ENCODE peak calls at places on chromosome 22, in five cellular contexts. One of them, this sample, is unnamed.
A peak's percentile ranks its signal among the peaks of the same experiment; 100 is the strongest.

GRCh38 chr22:17784776-17785175 is 10.5 kb upstream of the BID start:
- DNase-seq in fibroblast of lung: no peak
- DNase-seq in PC-3: no peak
- DNase-seq in HAP-1: no peak
- DNase-seq in body of pancreas: no peak
- DNase-seq in this sample: no peak

GRCh38 chr22:17104336-17104935 is 16.7 kb downstream of the TMEM121B start:
- DNase-seq in PC-3: no peak
- DNase-seq in fibroblast of lung: no peak
- DNase-seq in HAP-1: no peak
- DNase-seq in body of pancreas: no peak
- DNase-seq in this sample: no peak

GRCh38 chr22:37079668-37080171 is 28.2 kb downstream of the KCTD17 start:
- DNase-seq in HAP-1: no peak
- DNase-seq in body of pancreas: no peak
- DNase-seq in fibroblast of lung: peak; percentile 9
- DNase-seq in PC-3: no peak
- DNase-seq in this sample: no peak

GRCh38 chr22:43000441-43001175 is 14.3 kb downstream of the PACSIN2 start:
- DNase-seq in fibroblast of lung: peak; percentile 37
- DNase-seq in HAP-1: peak; percentile 31
- DNase-seq in PC-3: peak; percentile 17
- DNase-seq in body of pancreas: no peak
- DNase-seq in this sample: no peak

GRCh38 chr22:19450363-19451175 is 3.1 kb upstream of the C22orf39 start:
- DNase-seq in body of pancreas: no peak
- DNase-seq in HAP-1: no peak
- DNase-seq in PC-3: no peak
- DNase-seq in fibroblast of lung: no peak
- DNase-seq in this sample: no peak

GRCh38 chr22:29636751-29637150 is 33.3 kb downstream of the NF2 start:
- DNase-seq in body of pancreas: no peak
- DNase-seq in fibroblast of lung: no peak
- DNase-seq in PC-3: no peak
- DNase-seq in HAP-1: no peak
- DNase-seq in this sample: no peak

GRCh38 chr22:29457730-29458129 is 19.3 kb downstream of the RFPL1 start:
- DNase-seq in fibroblast of lung: peak; percentile 18
- DNase-seq in PC-3: peak; percentile 50
- DNase-seq in HAP-1: peak; percentile 72
- DNase-seq in body of pancreas: peak; percentile 16
- DNase-seq in this sample: peak; percentile 90

GRCh38 chr22:31639640-31640039 is 22.4 kb downstream of the PISD start:
- DNase-seq in HAP-1: no peak
- DNase-seq in fibroblast of lung: no peak
- DNase-seq in PC-3: peak; percentile 38
- DNase-seq in body of pancreas: no peak
- DNase-seq in this sample: no peak

GRCh38 chr22:39472570-39473556 is 16.1 kb downstream of the MGAT3 start:
- DNase-seq in body of pancreas: peak; percentile 53
- DNase-seq in PC-3: no peak
- DNase-seq in fibroblast of lung: no peak
- DNase-seq in HAP-1: no peak
- DNase-seq in this sample: no peak

GRCh38 chr22:44358723-44359440 is 46.1 kb upstream of the SHISAL1 start:
- DNase-seq in body of pancreas: peak; percentile 2
- DNase-seq in HAP-1: no peak
- DNase-seq in fibroblast of lung: no peak
- DNase-seq in PC-3: no peak
- DNase-seq in this sample: peak; percentile 38

GRCh38 chr22:22720724-22721261 is 76.4 kb downstream of the GGTLC2 start:
- DNase-seq in PC-3: no peak
- DNase-seq in fibroblast of lung: no peak
- DNase-seq in body of pancreas: no peak
- DNase-seq in HAP-1: no peak
- DNase-seq in this sample: no peak

GRCh38 chr22:36211237-36211881 is 9.8 kb upstream of the APOL4 start:
- DNase-seq in HAP-1: no peak
- DNase-seq in body of pancreas: no peak
- DNase-seq in fibroblast of lung: peak; percentile 43
- DNase-seq in PC-3: no peak
- DNase-seq in this sample: peak; percentile 12

GRCh38 chr22:45208993-45209838 is 31.5 kb downstream of the KIAA0930 start:
- DNase-seq in PC-3: peak; percentile 46
- DNase-seq in body of pancreas: no peak
- DNase-seq in fibroblast of lung: peak; percentile 79
- DNase-seq in HAP-1: peak; percentile 50
- DNase-seq in this sample: peak; percentile 91

GRCh38 chr22:36323182-36323854 is 64.4 kb downstream of the MYH9 start:
- DNase-seq in PC-3: no peak
- DNase-seq in body of pancreas: no peak
- DNase-seq in fibroblast of lung: peak; percentile 93
- DNase-seq in HAP-1: no peak
- DNase-seq in this sample: no peak

GRCh38 chr22:19723990-19724827 is 870 bp downstream of the GP1BB start:
- DNase-seq in HAP-1: peak; percentile 73
- DNase-seq in body of pancreas: peak; percentile 54
- DNase-seq in PC-3: peak; percentile 61
- DNase-seq in fibroblast of lung: no peak
- DNase-seq in this sample: peak; percentile 90

GRCh38 chr22:45710469-45710868 is 38.8 kb downstream of the ATXN10 start:
- DNase-seq in HAP-1: no peak
- DNase-seq in body of pancreas: no peak
- DNase-seq in PC-3: no peak
- DNase-seq in fibroblast of lung: no peak
- DNase-seq in this sample: no peak

GRCh38 chr22:44665115-44665514 is 36.9 kb upstream of the PRR5 start:
- DNase-seq in body of pancreas: no peak
- DNase-seq in HAP-1: no peak
- DNase-seq in PC-3: no peak
- DNase-seq in fibroblast of lung: no peak
- DNase-seq in this sample: peak; percentile 49

GRCh38 chr22:44645083-44645482 is 56.9 kb upstream of the PRR5 start:
- DNase-seq in fibroblast of lung: no peak
- DNase-seq in PC-3: no peak
- DNase-seq in body of pancreas: no peak
- DNase-seq in HAP-1: no peak
- DNase-seq in this sample: no peak

GRCh38 chr22:42608481-42609361 is 6.0 kb downstream of the POLDIP3 start:
- DNase-seq in HAP-1: no peak
- DNase-seq in fibroblast of lung: peak; percentile 64
- DNase-seq in PC-3: peak; percentile 14
- DNase-seq in body of pancreas: no peak
- DNase-seq in this sample: no peak

GRCh38 chr22:43330178-43331063 is 12.8 kb downstream of the SCUBE1 start:
- DNase-seq in fibroblast of lung: no peak
- DNase-seq in HAP-1: no peak
- DNase-seq in body of pancreas: no peak
- DNase-seq in PC-3: no peak
- DNase-seq in this sample: peak; percentile 18

GRCh38 chr22:45504703-45505341 is 2.1 kb downstream of the FBLN1 start:
- DNase-seq in PC-3: no peak
- DNase-seq in fibroblast of lung: peak; percentile 63
- DNase-seq in HAP-1: peak; percentile 69
- DNase-seq in body of pancreas: peak; percentile 17
- DNase-seq in this sample: peak; percentile 77

GRCh38 chr22:20130319-20130718 is 1.3 kb upstream of the ZDHHC8 start:
- DNase-seq in PC-3: peak; percentile 23
- DNase-seq in HAP-1: no peak
- DNase-seq in body of pancreas: peak; percentile 39
- DNase-seq in fibroblast of lung: no peak
- DNase-seq in this sample: peak; percentile 68

GRCh38 chr22:33210129-33210784 is 152.1 kb upstream of the SYN3 start:
- DNase-seq in body of pancreas: peak; percentile 17
- DNase-seq in PC-3: peak; percentile 46
- DNase-seq in HAP-1: peak; percentile 71
- DNase-seq in fibroblast of lung: peak; percentile 36
- DNase-seq in this sample: peak; percentile 85

GRCh38 chr22:38298312-38299000 is 18.8 kb downstream of the CSNK1E start:
- DNase-seq in PC-3: peak; percentile 99
- DNase-seq in HAP-1: peak; percentile 58
- DNase-seq in fibroblast of lung: peak; percentile 95
- DNase-seq in body of pancreas: no peak
- DNase-seq in this sample: peak; percentile 88

GRCh38 chr22:32309585-32310251 is 47.9 kb upstream of the RFPL3 start:
- DNase-seq in fibroblast of lung: no peak
- DNase-seq in body of pancreas: no peak
- DNase-seq in PC-3: no peak
- DNase-seq in HAP-1: no peak
- DNase-seq in this sample: no peak

GRCh38 chr22:19149047-19149883 is 827 bp downstream of the GSC2 start:
- DNase-seq in PC-3: no peak
- DNase-seq in fibroblast of lung: no peak
- DNase-seq in HAP-1: peak; percentile 43
- DNase-seq in body of pancreas: no peak
- DNase-seq in this sample: peak; percentile 84

GRCh38 chr22:37995460-37995859 is 11.1 kb upstream of the SOX10 start:
- DNase-seq in HAP-1: no peak
- DNase-seq in fibroblast of lung: no peak
- DNase-seq in body of pancreas: no peak
- DNase-seq in PC-3: no peak
- DNase-seq in this sample: no peak

GRCh38 chr22:21587803-21588611 is 20.5 kb downstream of the UBE2L3 start:
- DNase-seq in body of pancreas: no peak
- DNase-seq in HAP-1: no peak
- DNase-seq in PC-3: no peak
- DNase-seq in fibroblast of lung: peak; percentile 16
- DNase-seq in this sample: no peak

GRCh38 chr22:45340323-45340722 is 30.6 kb downstream of the FAM118A start:
- DNase-seq in PC-3: no peak
- DNase-seq in body of pancreas: no peak
- DNase-seq in HAP-1: no peak
- DNase-seq in fibroblast of lung: no peak
- DNase-seq in this sample: no peak

GRCh38 chr22:36644333-36644757 is 59.2 kb downstream of the CACNG2 start:
- DNase-seq in fibroblast of lung: peak; percentile 92
- DNase-seq in body of pancreas: peak; percentile 61
- DNase-seq in HAP-1: peak; percentile 67
- DNase-seq in PC-3: peak; percentile 94
- DNase-seq in this sample: peak; percentile 90

GRCh38 chr22:20267441-20268288 is 453 bp downstream of the RTN4R start:
- DNase-seq in HAP-1: peak; percentile 51
- DNase-seq in PC-3: peak; percentile 14
- DNase-seq in fibroblast of lung: no peak
- DNase-seq in body of pancreas: peak; percentile 54
- DNase-seq in this sample: peak; percentile 71

GRCh38 chr22:23182289-23183106 is 2.2 kb downstream of the BCR start:
- DNase-seq in HAP-1: no peak
- DNase-seq in PC-3: peak; percentile 72
- DNase-seq in fibroblast of lung: no peak
- DNase-seq in body of pancreas: peak; percentile 26
- DNase-seq in this sample: peak; percentile 61

DNA sequence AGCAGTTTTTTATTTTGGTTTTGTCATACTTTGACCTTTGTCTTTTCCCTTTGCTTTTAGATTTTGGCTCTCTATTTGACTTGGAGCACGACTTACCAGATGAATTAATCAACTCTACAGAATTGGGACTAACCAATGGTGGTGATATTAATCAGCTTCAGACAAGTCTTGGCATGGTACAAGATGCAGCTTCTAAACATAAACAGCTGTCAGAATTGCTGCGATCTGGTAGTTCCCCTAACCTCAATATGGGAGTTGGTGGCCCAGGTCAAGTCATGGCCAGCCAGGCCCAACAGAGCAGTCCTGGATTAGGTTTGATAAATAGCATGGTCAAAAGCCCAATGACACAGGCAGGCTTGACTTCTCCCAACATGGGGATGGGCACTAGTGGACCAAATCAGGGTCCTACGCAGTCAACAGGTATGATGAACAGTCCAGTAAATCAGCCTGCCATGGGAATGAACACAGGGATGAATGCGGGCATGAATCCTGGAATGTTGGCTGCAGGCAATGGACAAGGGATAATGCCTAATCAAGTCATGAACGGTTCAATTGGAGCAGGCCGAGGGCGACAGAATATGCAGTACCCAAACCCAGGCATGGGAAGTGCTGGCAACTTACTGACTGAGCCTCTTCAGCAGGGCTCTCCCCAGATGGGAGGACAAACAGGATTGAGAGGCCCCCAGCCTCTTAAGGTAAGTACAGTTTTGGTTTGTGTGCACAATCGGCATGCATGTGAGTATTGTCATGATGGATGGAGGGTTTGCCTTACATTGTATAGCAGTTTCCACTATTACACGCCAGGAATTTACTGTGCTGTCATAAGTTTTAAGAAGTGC is 25.0 kb downstream of the EP300 start:
- DNase-seq in fibroblast of lung: no peak
- DNase-seq in HAP-1: no peak
- DNase-seq in PC-3: no peak
- DNase-seq in body of pancreas: no peak
- DNase-seq in this sample: no peak
- H3K4me3 ChIP-seq in fibroblast of lung: no peak overlapping the region
- H3K4me3 ChIP-seq in HAP-1: no peak overlapping the region
- H3K4me3 ChIP-seq in PC-3: no peak overlapping the region
- H3K4me3 ChIP-seq in body of pancreas: no peak overlapping the region
- H3K4me3 ChIP-seq in this sample: no peak overlapping the region

GRCh38 chr22:25650834-25651233 is 86.4 kb downstream of the GRK3 start:
- DNase-seq in HAP-1: no peak
- DNase-seq in fibroblast of lung: no peak
- DNase-seq in PC-3: no peak
- DNase-seq in body of pancreas: no peak
- DNase-seq in this sample: no peak
- H3K9me3 ChIP-seq in HAP-1: no peaks in the 10 kb centered on the region
- H3K9me3 ChIP-seq in fibroblast of lung: no peaks in the 10 kb centered on the region
- H3K9me3 ChIP-seq in PC-3: no peaks in the 10 kb centered on the region
- H3K9me3 ChIP-seq in body of pancreas: no peaks in the 10 kb centered on the region
- H3K9me3 ChIP-seq in this sample: no peaks in the 10 kb centered on the region

GRCh38 chr22:24310969-24311368 is 40.3 kb downstream of the SPECC1L start:
- DNase-seq in HAP-1: no peak
- DNase-seq in PC-3: peak; percentile 74
- DNase-seq in fibroblast of lung: no peak
- DNase-seq in body of pancreas: no peak
- DNase-seq in this sample: no peak

GRCh38 chr22:24319451-24319850 is 48.8 kb downstream of the SPECC1L start:
- DNase-seq in HAP-1: no peak
- DNase-seq in body of pancreas: no peak
- DNase-seq in PC-3: peak; percentile 72
- DNase-seq in fibroblast of lung: peak; percentile 26
- DNase-seq in this sample: no peak

DNA sequence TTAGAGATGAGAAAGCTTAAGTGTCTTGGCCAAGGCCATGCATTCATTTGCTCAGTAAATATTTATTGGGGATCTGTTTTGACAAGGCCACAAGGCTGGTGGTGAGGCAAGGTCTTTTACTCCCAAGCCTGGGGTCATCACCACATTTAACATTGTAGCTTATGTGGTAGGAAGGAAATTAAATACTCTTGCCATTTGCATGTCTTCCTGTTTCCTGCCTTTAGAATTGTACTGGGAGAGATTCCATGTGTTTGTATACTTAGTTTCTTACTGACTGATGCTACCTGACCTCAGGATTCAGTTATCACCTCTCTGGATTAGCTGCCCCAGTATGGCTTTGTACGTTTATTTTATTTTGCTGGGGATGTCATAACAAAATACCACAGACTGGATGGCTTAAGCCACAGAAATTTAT is 44.7 kb downstream of the SPECC1L start:
- DNase-seq in HAP-1: no peak
- DNase-seq in body of pancreas: no peak
- DNase-seq in PC-3: no peak
- DNase-seq in fibroblast of lung: peak; percentile 80
- DNase-seq in this sample: no peak
- H3K4me1 ChIP-seq in HAP-1: peaks cover 2% of the 10 kb centered on the region
- H3K4me1 ChIP-seq in body of pancreas: peaks cover 4% of the 10 kb centered on the region
- H3K4me1 ChIP-seq in PC-3: peaks cover 18% of the 10 kb centered on the region
- H3K4me1 ChIP-seq in fibroblast of lung: peaks cover 2% of the 10 kb centered on the region
- H3K4me1 ChIP-seq in this sample: no peaks in the 10 kb centered on the region

GRCh38 chr22:49848690-49849160 is 4.9 kb upstream of the ZBED4 start:
- DNase-seq in PC-3: no peak
- DNase-seq in fibroblast of lung: no peak
- DNase-seq in body of pancreas: no peak
- DNase-seq in HAP-1: no peak
- DNase-seq in this sample: no peak
- H3K4me3 ChIP-seq in PC-3: no peak overlapping the region
- H3K4me3 ChIP-seq in fibroblast of lung: peak overlapping the region; percentile 33
- H3K4me3 ChIP-seq in body of pancreas: peak overlapping the region; percentile 40
- H3K4me3 ChIP-seq in HAP-1: peak overlapping the region; percentile 20
- H3K4me3 ChIP-seq in this sample: peak overlapping the region; percentile 62